ENCODE peak calls at places on chromosomes 5 and 9, in four cellular contexts. F is body of pancreas, X is psoas muscle, U is glutamatergic neuron. Y is an unnamed sample.

GRCh38 chr5:67350185-67350584 is 153.6 kb upstream of the CD180 start:
- DNase-seq in F (no peak), U (no peak), X (no peak), Y (no peak)

GRCh38 chr5:108366500-108366899 is 15.4 kb downstream of the FBXL17 start:
- DNase-seq in X (no peak), F (no peak), U (no peak), Y (no peak)

GRCh38 chr5:96885518-96886338 is 9.4 kb downstream of the ERAP2 start:
- DNase-seq in X (no peak), U (no peak), F (no peak), Y (no peak)

GRCh38 chr5:96336351-96336985 is 96.6 kb downstream of the PCSK1 start:
- DNase-seq in X (peak), F (peak), U (peak), Y (peak)

GRCh38 chr9:15299374-15299939 is 7.6 kb downstream of the TTC39B start:
- DNase-seq in X (no peak), F (no peak), U (no peak), Y (no peak)

GRCh38 chr9:132651259-132651658 is 18.5 kb downstream of the DDX31 start:
- DNase-seq in U (peak), X (no peak), F (peak), Y (peak)

GRCh38 chr9:20512636-20513035 is 109.7 kb downstream of the MLLT3 start:
- DNase-seq in F (no peak), X (no peak), U (no peak), Y (no peak)

GRCh38 chr9:86668488-86668887 is 278.8 kb downstream of the GAS1 start:
- DNase-seq in F (no peak), U (no peak), X (no peak), Y (no peak)

GRCh38 chr5:148844433-148845279 is 18.2 kb downstream of the ADRB2 start:
- DNase-seq in X (no peak), U (no peak), F (no peak), Y (no peak)

GRCh38 chr5:115770466-115770865 is 46.0 kb downstream of the CDO1 start:
- DNase-seq in F (peak), U (no peak), X (no peak), Y (no peak)

GRCh38 chr9:109315889-109316640 is 4.8 kb downstream of the EPB41L4B start:
- DNase-seq in X (peak), F (peak), U (no peak), Y (no peak)

GRCh38 chr5:40410939-40411635 is 268.6 kb upstream of the PTGER4 start:
- DNase-seq in F (no peak), U (no peak), X (peak), Y (no peak)

GRCh38 chr9:21434202-21435014 is 5.8 kb upstream of the IFNA1 start:
- DNase-seq in U (no peak), F (peak), X (no peak), Y (peak)

GRCh38 chr5:144203750-144204596 is 33.3 kb downstream of the KCTD16 start:
- DNase-seq in U (peak), F (peak), X (no peak), Y (peak)

GRCh38 chr9:131347376-131348020 is 46.4 kb upstream of the PRRC2B start:
- DNase-seq in X (no peak), U (no peak), F (no peak), Y (no peak)

GRCh38 chr5:122228728-122229392 is 83.2 kb upstream of the SNCAIP start:
- DNase-seq in X (no peak), U (no peak), F (no peak), Y (no peak)

GRCh38 chr9:122580360-122580759 is 2.8 kb downstream of the OR1L8 start:
- DNase-seq in F (no peak), U (no peak), X (no peak), Y (peak)

GRCh38 chr9:134286513-134287245 is 39.6 kb upstream of the RXRA start:
- DNase-seq in F (no peak), X (peak), U (no peak), Y (no peak)

GRCh38 chr5:31663519-31663918 is 24.6 kb downstream of the PDZD2 start:
- DNase-seq in U (no peak), X (peak), F (no peak), Y (no peak)

GRCh38 chr9:129174724-129175514 is 3.1 kb downstream of the IER5L start:
- DNase-seq in X (peak), F (peak), U (peak), Y (peak)

GRCh38 chr5:122401991-122402710 is 90.1 kb downstream of the SNCAIP start:
- DNase-seq in X (no peak), F (no peak), U (no peak), Y (no peak)

GRCh38 chr9:97853844-97854695 is 1.0 kb downstream of the FOXE1 start:
- DNase-seq in X (no peak), F (no peak), U (peak), Y (no peak)

GRCh38 chr5:64612349-64612961 is 77.8 kb upstream of the SHISAL2B start:
- DNase-seq in F (peak), X (no peak), U (peak), Y (peak)

GRCh38 chr5:92267830-92268229 is 884.7 kb upstream of the ARRDC3 start:
- DNase-seq in U (no peak), F (no peak), X (no peak), Y (no peak)

GRCh38 chr9:107137495-107138202 is 145.4 kb upstream of the RAD23B start:
- DNase-seq in F (no peak), U (no peak), X (no peak), Y (peak)

GRCh38 chr5:91255396-91256141 is 127.5 kb downstream of the ARRDC3 start:
- DNase-seq in X (no peak), U (no peak), F (no peak), Y (no peak)

GRCh38 chr9:37464426-37465248 is 613 bp downstream of the ZBTB5 start:
- DNase-seq in F (peak), U (peak), X (peak), Y (no peak)

DNA sequence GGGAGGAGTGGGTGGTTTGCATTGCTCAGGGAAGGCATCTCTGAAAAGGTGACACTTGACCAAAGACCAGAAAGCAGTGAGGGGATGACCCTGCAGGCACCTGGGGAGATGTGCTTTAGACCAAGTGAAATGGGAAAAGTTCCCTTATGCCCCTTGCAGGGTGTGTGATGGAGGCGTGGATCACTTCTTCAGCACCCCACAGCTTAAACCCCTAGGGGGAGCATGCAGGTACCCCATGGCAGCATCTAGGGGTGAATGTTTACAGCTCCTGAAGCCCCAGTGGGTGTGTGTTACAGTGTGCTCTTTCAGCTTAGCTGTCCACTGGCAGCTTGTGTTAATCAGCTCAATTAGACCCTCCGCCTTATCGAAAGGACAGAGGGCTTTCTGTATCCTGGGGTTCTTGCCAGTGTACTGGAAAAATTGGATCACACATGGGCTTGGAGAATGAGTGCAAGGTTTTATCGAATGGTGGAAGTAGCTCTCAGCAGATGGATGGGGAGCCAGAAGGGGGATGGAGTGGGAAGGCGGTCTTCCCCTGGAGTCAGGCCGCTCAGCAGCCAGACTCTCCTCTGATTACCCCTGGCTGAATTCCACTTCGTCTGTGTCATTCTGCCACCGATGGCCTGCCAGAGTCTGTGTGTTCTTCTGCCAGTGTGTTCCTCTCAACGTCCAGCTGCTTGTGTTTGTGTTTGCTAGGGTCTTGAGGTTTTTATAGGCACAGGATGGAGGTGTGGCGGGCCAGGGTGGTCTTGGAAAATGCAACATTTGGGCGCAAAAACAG is 6.3 kb downstream of the BHMT2 start:
- DNase-seq in U (no peak), X (no peak), F (no peak), Y (no peak)
- TF ChIP-seq CTCF in U (no peak), X (no peak), F (no peak), Y (no peak)

GRCh38 chr5:181233436-181234115 is 10.1 kb downstream of the RACK1 start:
- DNase-seq in X (no peak), F (no peak), U (no peak), Y (no peak)

GRCh38 chr5:181235323-181235688 is 8.4 kb downstream of the RACK1 start:
- DNase-seq in F (no peak), X (no peak), U (no peak), Y (no peak)

GRCh38 chr5:181234116-181234454 is 9.6 kb downstream of the RACK1 start:
- DNase-seq in F (no peak), U (no peak), X (no peak), Y (no peak)

GRCh38 chr5:181235689-181236366 is 7.9 kb downstream of the RACK1 start:
- DNase-seq in F (no peak), X (no peak), U (no peak), Y (no peak)

DNA sequence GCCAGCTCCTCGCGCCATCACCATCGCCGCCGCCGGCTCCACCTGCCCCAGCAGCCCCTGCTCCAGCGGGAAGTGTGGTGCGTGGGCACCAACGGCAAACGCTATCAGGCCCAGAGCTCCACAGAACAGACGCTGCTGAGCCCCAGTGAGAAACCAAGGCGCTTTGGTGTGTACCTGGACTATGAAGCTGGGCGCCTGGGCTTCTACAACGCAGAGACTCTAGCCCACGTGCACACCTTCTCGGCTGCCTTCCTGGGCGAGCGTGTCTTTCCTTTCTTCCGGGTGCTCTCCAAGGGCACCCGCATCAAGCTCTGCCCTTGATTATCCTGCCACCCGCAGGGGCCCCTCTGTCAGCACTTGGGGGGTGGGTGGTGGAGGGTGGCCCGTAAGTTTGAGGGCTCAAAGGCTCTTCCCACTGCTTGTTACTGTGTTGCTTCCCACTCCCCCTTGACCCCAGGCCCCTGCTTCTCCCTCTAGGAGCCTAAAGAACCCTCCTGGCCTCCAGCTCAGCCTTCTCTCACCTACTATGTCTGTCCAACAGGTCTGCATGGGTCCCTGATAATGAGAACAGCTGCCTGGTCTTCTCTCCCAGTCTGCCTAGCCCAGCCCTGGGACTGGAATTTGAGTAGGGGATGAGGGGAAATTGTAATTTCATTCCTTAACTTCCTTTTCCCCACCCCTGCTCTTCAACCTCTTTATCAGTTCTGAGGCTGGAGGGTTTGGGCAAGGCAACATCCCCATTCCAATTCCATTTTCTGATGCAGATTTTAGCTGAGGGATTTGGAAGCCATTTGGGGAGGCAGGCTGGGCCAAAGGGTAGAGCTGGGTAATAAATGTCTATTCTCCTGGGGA is 9.0 kb downstream of the RACK1 start:
- DNase-seq in X (no peak), U (no peak), F (no peak), Y (no peak)
- TF ChIP-seq CTCF in X (no peak), U (no peak), F (no peak), Y (no peak)

GRCh38 chr5:99169309-99169708 is 240.5 kb upstream of the CHD1 start:
- DNase-seq in U (no peak), F (no peak), X (no peak), Y (no peak)
- TF ChIP-seq CTCF in U (no peak), F (peak), X (no peak), Y (no peak)

GRCh38 chr5:29017501-29017900 is 1979.1 kb upstream of the CDH9 start:
- DNase-seq in U (no peak), F (no peak), X (no peak), Y (no peak)

GRCh38 chr5:29015523-29015922 is 1977.1 kb upstream of the CDH9 start:
- DNase-seq in X (no peak), F (no peak), U (no peak), Y (no peak)

GRCh38 chr5:29016067-29016466 is 1977.7 kb upstream of the CDH9 start:
- DNase-seq in X (no peak), F (no peak), U (no peak), Y (no peak)
- TF ChIP-seq CTCF in X (no peak), F (no peak), U (no peak), Y (no peak)

GRCh38 chr5:308672-309271 is 12.7 kb upstream of the AHRR start:
- DNase-seq in F (no peak), X (no peak), U (no peak), Y (no peak)
- TF ChIP-seq CTCF in F (no peak), X (no peak), U (peak), Y (peak)

GRCh38 chr5:13218518-13218917 is 726.0 kb downstream of the DNAH5 start:
- DNase-seq in F (no peak), X (no peak), U (no peak), Y (no peak)
- TF ChIP-seq CTCF in F (no peak), X (no peak), U (no peak), Y (no peak)

GRCh38 chr5:142145106-142145900 is 36.7 kb downstream of the NDFIP1 start:
- DNase-seq in X (peak), U (peak), F (peak), Y (peak)

GRCh38 chr5:142143878-142144277 is 35.3 kb downstream of the NDFIP1 start:
- DNase-seq in F (no peak), U (no peak), X (no peak), Y (no peak)

DNA sequence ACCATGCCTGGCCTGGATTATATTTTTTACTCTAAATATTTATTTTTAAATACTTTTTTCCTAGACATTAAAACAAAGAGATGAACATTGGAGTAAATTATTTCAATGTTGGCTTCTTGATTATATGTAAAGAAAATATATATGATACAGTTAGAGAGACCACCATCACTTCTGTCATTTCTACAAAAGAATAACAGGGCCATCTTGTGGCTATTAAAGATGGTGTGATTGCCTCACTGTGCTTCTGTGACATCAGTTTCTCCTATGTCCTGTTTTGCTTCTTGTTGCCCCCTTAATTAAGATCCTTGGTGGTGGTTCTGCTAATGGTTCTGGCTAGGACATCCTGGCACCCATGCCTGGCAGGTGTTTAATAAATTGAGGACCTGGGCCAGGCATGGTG is 32.9 kb downstream of the NDFIP1 start:
- DNase-seq in F (no peak), X (no peak), U (no peak), Y (no peak)
- TF ChIP-seq CTCF in F (no peak), X (no peak), U (no peak), Y (no peak)

DNA sequence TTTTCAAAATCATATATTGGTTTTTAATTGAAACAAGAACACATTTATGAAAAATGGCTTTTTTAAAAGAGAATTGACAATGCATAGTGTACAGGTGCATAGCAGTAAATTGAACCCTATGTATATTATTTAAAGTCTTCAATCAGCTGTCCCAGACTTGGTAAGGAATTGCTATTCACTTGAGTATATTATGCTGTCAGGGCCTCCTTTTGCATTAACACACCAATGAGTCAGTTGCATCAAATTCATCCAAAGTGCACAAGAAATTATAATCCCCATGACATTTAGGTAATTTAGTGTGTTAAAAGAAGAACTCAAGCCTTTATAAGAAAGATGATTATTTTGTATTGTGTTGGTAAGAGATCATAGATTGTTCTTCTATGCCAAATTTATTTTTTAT is 748.8 kb upstream of the RIOK2 start:
- DNase-seq in F (no peak), X (no peak), U (no peak), Y (no peak)
- TF ChIP-seq CTCF in F (no peak), X (no peak), U (no peak), Y (no peak)

Y was measured in HFF-Myc.